ENCODE peak calls at places on chromosomes 2 and 18, in seven cellular contexts. N, B, U, P, I, D and W are unnamed samples.
A peak's percentile ranks its signal among the peaks of the same experiment; 100 is the strongest.

GRCh38 chr2:236507393-236508085 is 62.1 kb upstream of the ACKR3 start:
- DNase-seq in N (peak; percentile 50), B (peak; percentile 85), D (no peak), U (no peak), I (no peak), P (no peak), W (no peak)

GRCh38 chr2:46776687-46777327 is 138.8 kb downstream of the MCFD2 start:
- DNase-seq in D (peak; percentile 43), U (peak; percentile 63), N (no peak), B (peak; percentile 68), I (peak; percentile 49), P (peak; percentile 66), W (peak; percentile 79)

GRCh38 chr2:64786343-64787018 is 132.8 kb upstream of the SERTAD2 start:
- DNase-seq in D (no peak), B (no peak), I (no peak), U (no peak), N (no peak), P (no peak), W (no peak)

GRCh38 chr2:212227755-212228154 is 310.8 kb downstream of the ERBB4 start:
- DNase-seq in N (no peak), D (no peak), P (no peak), U (peak; percentile 58), B (peak; percentile 34), I (peak; percentile 21), W (no peak)

GRCh38 chr2:31386648-31387047 is 27.9 kb downstream of the XDH start:
- DNase-seq in P (peak; percentile 44), B (no peak), I (no peak), D (no peak), N (no peak), U (no peak), W (peak; percentile 16)

GRCh38 chr2:224579411-224579810 is 5.8 kb downstream of the CUL3 start:
- DNase-seq in B (no peak), N (no peak), P (no peak), D (no peak), I (no peak), U (no peak), W (peak; percentile 25)

GRCh38 chr2:122530812-122531211 is 775.4 kb downstream of the TSN start:
- DNase-seq in U (no peak), P (no peak), D (no peak), B (no peak), I (no peak), N (no peak), W (no peak)

GRCh38 chr2:24124003-24124585 is 825 bp downstream of the FAM228B start:
- DNase-seq in P (no peak), B (peak; percentile 43), I (no peak), U (no peak), D (no peak), N (no peak), W (no peak)

GRCh38 chr2:64675860-64676259 is 22.1 kb upstream of the SERTAD2 start:
- DNase-seq in N (no peak), P (peak; percentile 29), U (no peak), I (no peak), B (no peak), D (no peak), W (peak; percentile 34)

GRCh38 chr18:13236411-13236810 is 17.9 kb downstream of the LDLRAD4 start:
- DNase-seq in U (peak; percentile 19), I (no peak), B (no peak), D (no peak), N (no peak), P (no peak), W (no peak)

GRCh38 chr2:177467646-177468045 is 75.1 kb downstream of the AGPS start:
- DNase-seq in I (no peak), D (no peak), N (no peak), P (no peak), U (no peak), B (no peak), W (no peak)

GRCh38 chr2:159551811-159552210 is 64.5 kb downstream of the BAZ2B start:
- DNase-seq in P (no peak), N (no peak), U (no peak), D (no peak), I (no peak), B (no peak), W (no peak)

GRCh38 chr2:241154915-241155314 is 4.6 kb downstream of the PPP1R7 start:
- DNase-seq in N (no peak), B (no peak), P (no peak), D (no peak), I (no peak), U (no peak), W (no peak)

GRCh38 chr2:15559800-15560403 is 1.2 kb downstream of the NBAS start:
- DNase-seq in U (no peak), I (no peak), N (no peak), P (no peak), B (no peak), D (no peak), W (peak; percentile 71)

GRCh38 chr2:6312377-6312776 is 553.3 kb downstream of the CMPK2 start:
- DNase-seq in N (no peak), B (no peak), D (no peak), I (no peak), U (no peak), P (no peak), W (no peak)

GRCh38 chr2:240566203-240567136 is 1.8 kb upstream of the RNPEPL1 start:
- DNase-seq in N (no peak), U (peak; percentile 96), D (peak; percentile 93), B (peak; percentile 92), P (peak; percentile 84), I (peak; percentile 90), W (peak; percentile 96)

GRCh38 chr18:63708650-63709049 is 5.9 kb downstream of the SERPINB11 start:
- DNase-seq in D (no peak), I (no peak), N (no peak), B (no peak), P (no peak), U (no peak), W (no peak)

GRCh38 chr2:104583791-104584190 is 270.1 kb upstream of the POU3F3 start:
- DNase-seq in N (no peak), D (no peak), P (no peak), U (no peak), I (no peak), B (no peak), W (no peak)

GRCh38 chr18:6616981-6617380 is 112.5 kb upstream of the ARHGAP28 start:
- DNase-seq in I (no peak), P (no peak), N (no peak), B (no peak), U (no peak), D (no peak), W (no peak)

GRCh38 chr2:203891474-203891873 is 23.9 kb downstream of the CTLA4 start:
- DNase-seq in B (no peak), U (no peak), I (no peak), P (no peak), D (no peak), N (no peak), W (no peak)

GRCh38 chr2:138602166-138602460 is 100.5 kb downstream of the SPOPL start:
- DNase-seq in I (no peak), B (no peak), P (no peak), D (no peak), U (no peak), N (no peak), W (no peak)

GRCh38 chr2:25334482-25334881 is 7.2 kb downstream of the DNMT3A start:
- DNase-seq in I (no peak), B (no peak), U (no peak), N (no peak), P (no peak), D (no peak), W (no peak)

GRCh38 chr2:172931923-172932520 is 143.6 kb upstream of the MAP3K20 start:
- DNase-seq in I (peak; percentile 48), P (peak; percentile 41), N (no peak), B (peak; percentile 86), U (peak; percentile 64), D (peak; percentile 69), W (peak; percentile 53)

GRCh38 chr18:3304832-3305231 is 42.9 kb downstream of the MYL12B start:
- DNase-seq in P (no peak), U (no peak), B (no peak), N (no peak), I (no peak), D (no peak), W (no peak)

GRCh38 chr2:142869461-142870106 is 7.9 kb upstream of the KYNU start:
- DNase-seq in B (no peak), I (no peak), U (no peak), P (no peak), N (no peak), D (no peak), W (no peak)

GRCh38 chr2:142867161-142867560 is 10.3 kb upstream of the KYNU start:
- DNase-seq in D (no peak), B (no peak), N (no peak), I (no peak), U (no peak), P (no peak), W (no peak)

GRCh38 chr2:142866426-142866825 is 11.0 kb upstream of the KYNU start:
- DNase-seq in N (no peak), P (no peak), I (no peak), B (no peak), U (no peak), D (no peak), W (no peak)

GRCh38 chr2:142870516-142870915 is 6.9 kb upstream of the KYNU start:
- DNase-seq in D (no peak), N (no peak), I (no peak), B (no peak), P (no peak), U (no peak), W (no peak)

DNA sequence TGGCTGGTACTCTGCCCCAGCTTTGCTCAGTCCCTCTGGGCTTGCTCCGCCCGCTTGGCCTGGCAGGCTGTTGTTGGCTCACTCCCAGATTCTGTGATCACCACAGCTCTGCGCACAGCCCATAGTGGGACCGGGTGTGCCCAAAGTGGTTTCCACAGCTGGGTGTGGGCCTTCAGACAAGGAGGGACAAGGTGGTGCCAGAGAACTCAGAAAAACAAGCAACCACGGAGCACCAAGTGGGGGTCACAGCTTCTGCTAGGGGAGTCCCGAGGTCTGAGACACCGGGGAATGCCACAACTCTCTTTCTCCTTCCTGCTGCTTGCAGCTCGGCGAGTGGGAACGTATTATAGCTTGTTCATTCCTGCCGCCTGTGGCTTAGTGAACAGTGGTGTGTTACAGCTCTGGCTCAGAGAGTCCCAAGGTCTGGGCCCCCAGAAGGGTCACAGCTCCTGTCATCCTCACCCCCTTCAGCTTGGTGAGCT is 9.1 kb upstream of the KYNU start:
- DNase-seq in D (peak; percentile 28), N (no peak), B (peak; percentile 30), P (no peak), U (peak; percentile 89), I (peak; percentile 85), W (peak; percentile 54)
- TF ChIP-seq POLR2A in D (no peak), N (no peak), B (no peak), P (no peak), U (peak; percentile 7), I (no peak), W (peak; percentile 24)

GRCh38 chr2:29114841-29115609 is at the start of gene CLIP4:
- DNase-seq in I (peak; percentile 62), P (no peak), U (peak; percentile 50), D (peak; percentile 63), B (peak; percentile 71), N (no peak), W (peak; percentile 73)
- TF ChIP-seq POLR2A in I (no peak), P (no peak), U (peak; percentile 44), D (peak; percentile 15), B (no peak), N (no peak), W (no peak)

GRCh38 chr2:190943706-190944105 is 63.1 kb downstream of the GLS start:
- DNase-seq in U (no peak), N (no peak), B (no peak), P (no peak), D (no peak), I (no peak), W (no peak)
- TF ChIP-seq POLR2A in U (no peak), N (no peak), B (no peak), P (no peak), D (no peak), I (no peak), W (no peak)

GRCh38 chr2:11672404-11672803 is 2.4 kb upstream of the NTSR2 start:
- DNase-seq in I (no peak), D (no peak), U (no peak), N (no peak), B (no peak), P (no peak), W (no peak)
- TF ChIP-seq POLR2A in I (no peak), D (no peak), U (no peak), N (no peak), B (no peak), P (no peak), W (no peak)